ENCODE peak calls at places on chromosomes 13 and 19, in six cellular contexts. V is ELR; W is activated CD4-positive, alpha-beta T cell treated with anti-CD3 and anti-CD28 coated beads for 48 hours; U is HEK293T; X is myocyte; B is activated T-helper 2 cell treated with anti-CD3 and anti-CD28 coated beads, Interferon-gamma antibody, Interleukin-2, Interleukin-4, amounts not matched to agents 10 μg/mL and 5 μg/mL and 100 μg/mL, durations not matched to agents 14 hours and 24 hours and 36 hours. N is an unnamed sample.

GRCh38 chr13:52162279-52163101 is 3.1 kb upstream of the NEK3 start:
- DNase-seq in V (peak; percentile 59), W (no peak), U (no peak), X (peak; percentile 56), B (no peak), N (no peak)

GRCh38 chr13:69274231-69274630 is 833.4 kb upstream of the ATXN8OS start:
- DNase-seq in V (peak; percentile 50), W (no peak), U (no peak), X (no peak), B (no peak), N (no peak)

GRCh38 chr19:48900477-48901452 is 653 bp downstream of the NUCB1 start:
- DNase-seq in V (peak; percentile 43), W (peak; percentile 16), U (peak; percentile 44), X (peak; percentile 26), B (peak; percentile 21), N (no peak)

GRCh38 chr13:28384789-28385188 is 110.1 kb downstream of the FLT1 start:
- DNase-seq in V (no peak), W (no peak), U (no peak), X (no peak), B (no peak), N (no peak)

GRCh38 chr19:35715981-35716734 is 1.6 kb upstream of the KMT2B start:
- DNase-seq in V (no peak), W (no peak), U (peak; percentile 30), X (no peak), B (no peak), N (peak; percentile 84)

GRCh38 chr19:18967358-18968146 is 26.5 kb upstream of the HOMER3 start:
- DNase-seq in V (peak; percentile 83), W (no peak), U (no peak), X (no peak), B (no peak), N (no peak)

GRCh38 chr13:99655351-99656091 is 154.2 kb downstream of the TM9SF2 start:
- DNase-seq in V (peak; percentile 66), W (peak; percentile 69), U (no peak), X (peak; percentile 9), B (no peak), N (no peak)

GRCh38 chr19:50777261-50777660 is 7.0 kb downstream of the GPR32 start:
- DNase-seq in V (no peak), W (no peak), U (no peak), X (no peak), B (no peak), N (no peak)

GRCh38 chr13:76266566-76266965 is 619.6 kb downstream of the KCTD12 start:
- DNase-seq in V (no peak), W (no peak), U (no peak), X (no peak), B (no peak), N (no peak)